ENCODE peak calls at places on chromosome 19, in seven cellular contexts. A is cerebellar nuclear complex, N is iris pigment epithelial cell, C is heart right ventricle, Q is GM13976, B is naive B cell, I is NCI-H1417. G is an unnamed sample.

GRCh38 chr19:24140099-24140498 is 53.1 kb downstream of the ZNF254 start:
- DNase-seq in A (no peak), N (peak), C (no peak), Q (no peak), B (no peak), I (peak), G (no peak)

GRCh38 chr19:48397636-48398328 is 4.3 kb downstream of the GRIN2D start:
- DNase-seq in A (no peak), N (no peak), C (no peak), Q (no peak), B (no peak), I (peak), G (peak)

GRCh38 chr19:56637976-56638555 is 4.9 kb upstream of the SMIM17 start:
- DNase-seq in A (no peak), N (peak), C (peak), Q (peak), B (peak), I (no peak), G (no peak)

GRCh38 chr19:2253106-2254051 is 2.8 kb downstream of the JSRP1 start:
- DNase-seq in A (no peak), N (no peak), C (no peak), Q (peak), B (peak), I (no peak), G (no peak)

GRCh38 chr19:34985249-34986022 is 14.7 kb upstream of the GRAMD1A start:
- DNase-seq in A (no peak), N (peak), C (peak), Q (no peak), B (no peak), I (no peak), G (peak)

GRCh38 chr19:1265611-1266115 is 3.5 kb upstream of the CIRBP start:
- DNase-seq in A (no peak), N (no peak), C (peak), Q (no peak), B (no peak), I (no peak), G (no peak)

GRCh38 chr19:14767466-14767971 is 10.8 kb downstream of the ADGRE2 start:
- DNase-seq in A (no peak), N (no peak), C (no peak), Q (no peak), B (no peak), I (no peak), G (no peak)

GRCh38 chr19:30224689-30225606 is 147.2 kb upstream of the ZNF536 start:
- DNase-seq in A (no peak), N (peak), C (no peak), Q (no peak), B (no peak), I (no peak), G (no peak)

GRCh38 chr19:50817941-50818858 is 5.4 kb downstream of the KLK1 start:
- DNase-seq in A (no peak), N (peak), C (peak), Q (peak), B (peak), I (peak), G (peak)

GRCh38 chr19:8459520-8460260 is 14.9 kb downstream of the HNRNPM start:
- DNase-seq in A (no peak), N (peak), C (no peak), Q (no peak), B (no peak), I (no peak), G (no peak)

GRCh38 chr19:13537454-13537853 is 31.2 kb upstream of the CACNA1A start:
- DNase-seq in A (no peak), N (no peak), C (no peak), Q (no peak), B (no peak), I (peak), G (peak)

GRCh38 chr19:14516048-14516534 is 2.1 kb downstream of the DNAJB1 start:
- DNase-seq in A (no peak), N (no peak), C (no peak), Q (no peak), B (no peak), I (no peak), G (no peak)